ENCODE peak calls at places on chromosome 4, in four cellular contexts. One of them, this sample, is unnamed.

GRCh38 chr4:153684182-153685073 is at the start of gene TLR2:
- DNase-seq in OCI-LY7: no peak
- DNase-seq in HS-5: no peak
- DNase-seq in retina: peak; percentile 69
- DNase-seq in this sample: peak; percentile 62

GRCh38 chr4:155552180-155552579 is 114.5 kb upstream of the GUCY1A1 start:
- DNase-seq in OCI-LY7: no peak
- DNase-seq in HS-5: no peak
- DNase-seq in retina: no peak
- DNase-seq in this sample: no peak

GRCh38 chr4:30956891-30957290 is 236.7 kb downstream of the PCDH7 start:
- DNase-seq in OCI-LY7: no peak
- DNase-seq in HS-5: no peak
- DNase-seq in retina: peak; percentile 53
- DNase-seq in this sample: no peak

GRCh38 chr4:15374697-15375096 is 53.1 kb upstream of the C1QTNF7 start:
- DNase-seq in OCI-LY7: no peak
- DNase-seq in HS-5: no peak
- DNase-seq in retina: no peak
- DNase-seq in this sample: no peak

GRCh38 chr4:13546855-13547562 is 2.7 kb upstream of the NKX3-2 start:
- DNase-seq in OCI-LY7: peak; percentile 12
- DNase-seq in HS-5: no peak
- DNase-seq in retina: peak; percentile 79
- DNase-seq in this sample: peak; percentile 30

GRCh38 chr4:39548425-39549067 is 21.3 kb upstream of the UGDH start:
- DNase-seq in OCI-LY7: no peak
- DNase-seq in HS-5: no peak
- DNase-seq in retina: no peak
- DNase-seq in this sample: no peak

GRCh38 chr4:2318476-2318875 is 56.6 kb upstream of the MXD4 start:
- DNase-seq in OCI-LY7: no peak
- DNase-seq in HS-5: no peak
- DNase-seq in retina: no peak
- DNase-seq in this sample: no peak

GRCh38 chr4:24476209-24476781 is 108.1 kb downstream of the DHX15 start:
- DNase-seq in OCI-LY7: peak; percentile 28
- DNase-seq in HS-5: no peak
- DNase-seq in retina: no peak
- DNase-seq in this sample: peak; percentile 22

GRCh38 chr4:123821861-123822260 is 425.3 kb downstream of the SPRY1 start:
- DNase-seq in OCI-LY7: no peak
- DNase-seq in HS-5: no peak
- DNase-seq in retina: no peak
- DNase-seq in this sample: no peak

GRCh38 chr4:14844059-14844458 is 158.2 kb upstream of the CPEB2 start:
- DNase-seq in OCI-LY7: no peak
- DNase-seq in HS-5: no peak
- DNase-seq in retina: no peak
- DNase-seq in this sample: peak; percentile 70

GRCh38 chr4:79869597-79870336 is 203.3 kb downstream of the ANTXR2 start:
- DNase-seq in OCI-LY7: no peak
- DNase-seq in HS-5: no peak
- DNase-seq in retina: no peak
- DNase-seq in this sample: no peak

GRCh38 chr4:64417974-64418373 is 8.7 kb upstream of the TECRL start:
- DNase-seq in OCI-LY7: no peak
- DNase-seq in HS-5: peak; percentile 19
- DNase-seq in retina: no peak
- DNase-seq in this sample: no peak

GRCh38 chr4:86334020-86334750 is 25.7 kb downstream of the MAPK10 start:
- DNase-seq in OCI-LY7: no peak
- DNase-seq in HS-5: no peak
- DNase-seq in retina: no peak
- DNase-seq in this sample: no peak

GRCh38 chr4:107635735-107636134 is 84.3 kb downstream of the PAPSS1 start:
- DNase-seq in OCI-LY7: no peak
- DNase-seq in HS-5: no peak
- DNase-seq in retina: no peak
- DNase-seq in this sample: no peak

GRCh38 chr4:129213692-129214091 is 117.7 kb downstream of the C4orf33 start:
- DNase-seq in OCI-LY7: no peak
- DNase-seq in HS-5: no peak
- DNase-seq in retina: no peak
- DNase-seq in this sample: no peak

GRCh38 chr4:107897823-107898222 is 33.5 kb upstream of the CYP2U1 start:
- DNase-seq in OCI-LY7: no peak
- DNase-seq in HS-5: no peak
- DNase-seq in retina: no peak
- DNase-seq in this sample: no peak

GRCh38 chr4:67680568-67681222 is 20.3 kb downstream of the UBA6 start:
- DNase-seq in OCI-LY7: no peak
- DNase-seq in HS-5: no peak
- DNase-seq in retina: no peak
- DNase-seq in this sample: no peak

GRCh38 chr4:148090503-148091476 is 351.4 kb downstream of the NR3C2 start:
- DNase-seq in OCI-LY7: no peak
- DNase-seq in HS-5: no peak
- DNase-seq in retina: no peak
- DNase-seq in this sample: no peak

GRCh38 chr4:55906999-55907398 is 41.7 kb upstream of the CEP135 start:
- DNase-seq in OCI-LY7: no peak
- DNase-seq in HS-5: peak; percentile 41
- DNase-seq in retina: no peak
- DNase-seq in this sample: no peak

GRCh38 chr4:123547167-123547817 is 150.7 kb downstream of the SPRY1 start:
- DNase-seq in OCI-LY7: no peak
- DNase-seq in HS-5: no peak
- DNase-seq in retina: peak; percentile 61
- DNase-seq in this sample: no peak

GRCh38 chr4:168666531-168666930 is 169.7 kb downstream of the PALLD start:
- DNase-seq in OCI-LY7: no peak
- DNase-seq in HS-5: peak; percentile 36
- DNase-seq in retina: no peak
- DNase-seq in this sample: no peak

GRCh38 chr4:38169524-38169923 is 209.3 kb downstream of the PTTG2 start:
- DNase-seq in OCI-LY7: no peak
- DNase-seq in HS-5: no peak
- DNase-seq in retina: no peak
- DNase-seq in this sample: no peak

GRCh38 chr4:7052923-7053715 is 9.9 kb downstream of the TADA2B start:
- DNase-seq in OCI-LY7: no peak
- DNase-seq in HS-5: no peak
- DNase-seq in retina: no peak
- DNase-seq in this sample: no peak

GRCh38 chr4:20487852-20488251 is 212.4 kb upstream of the PACRGL start:
- DNase-seq in OCI-LY7: no peak
- DNase-seq in HS-5: no peak
- DNase-seq in retina: no peak
- DNase-seq in this sample: no peak

GRCh38 chr4:152408514-152409327 is 127.2 kb downstream of the FBXW7 start:
- DNase-seq in OCI-LY7: peak; percentile 44
- DNase-seq in HS-5: no peak
- DNase-seq in retina: peak; percentile 10
- DNase-seq in this sample: peak; percentile 45

GRCh38 chr4:146398404-146398803 is 123.3 kb downstream of the SLC10A7 start:
- DNase-seq in OCI-LY7: no peak
- DNase-seq in HS-5: no peak
- DNase-seq in retina: no peak
- DNase-seq in this sample: no peak

GRCh38 chr4:137422666-137423065 is 109.6 kb downstream of the PCDH18 start:
- DNase-seq in OCI-LY7: no peak
- DNase-seq in HS-5: no peak
- DNase-seq in retina: no peak
- DNase-seq in this sample: no peak

GRCh38 chr4:145276044-145276443 is 95.7 kb upstream of the OTUD4 start:
- DNase-seq in OCI-LY7: no peak
- DNase-seq in HS-5: no peak
- DNase-seq in retina: no peak
- DNase-seq in this sample: no peak

GRCh38 chr4:1872918-1873269 is 1.7 kb downstream of the NSD2 start:
- DNase-seq in OCI-LY7: peak; percentile 48
- DNase-seq in HS-5: peak; percentile 69
- DNase-seq in retina: no peak
- DNase-seq in this sample: peak; percentile 82

GRCh38 chr4:82638479-82638878 is 76.7 kb upstream of the TMEM150C start:
- DNase-seq in OCI-LY7: peak; percentile 3
- DNase-seq in HS-5: no peak
- DNase-seq in retina: no peak
- DNase-seq in this sample: peak; percentile 34

GRCh38 chr4:8221476-8221875 is 22.4 kb downstream of the SH3TC1 start:
- DNase-seq in OCI-LY7: no peak
- DNase-seq in HS-5: peak; percentile 20
- DNase-seq in retina: no peak
- DNase-seq in this sample: peak; percentile 57

GRCh38 chr4:180652533-180652932 is 1590.7 kb upstream of the TENM3 start:
- DNase-seq in OCI-LY7: no peak
- DNase-seq in HS-5: no peak
- DNase-seq in retina: no peak
- DNase-seq in this sample: peak; percentile 57

GRCh38 chr4:23022032-23022431 is 329.3 kb downstream of the GBA3 start:
- DNase-seq in OCI-LY7: no peak
- DNase-seq in HS-5: peak; percentile 78
- DNase-seq in retina: no peak
- DNase-seq in this sample: no peak

GRCh38 chr4:15343000-15343399 is 84.8 kb upstream of the C1QTNF7 start:
- DNase-seq in OCI-LY7: no peak
- DNase-seq in HS-5: no peak
- DNase-seq in retina: no peak
- DNase-seq in this sample: no peak

GRCh38 chr4:53105313-53105712 is 243.2 kb downstream of the RASL11B start:
- DNase-seq in OCI-LY7: no peak
- DNase-seq in HS-5: no peak
- DNase-seq in retina: no peak
- DNase-seq in this sample: no peak

GRCh38 chr4:53479731-53480525 is 102.5 kb downstream of the FIP1L1 start:
- DNase-seq in OCI-LY7: no peak
- DNase-seq in HS-5: peak; percentile 50
- DNase-seq in retina: no peak
- DNase-seq in this sample: no peak